ENCODE peak calls at places on chromosome 2, in six cellular contexts. One of them, this sample, is unnamed. For H3K9me3, the result is how much of the 10 kb centered on the place peaks cover.

GRCh38 chr2:220753486-220753885 is 818.6 kb downstream of the EPHA4 start:
- DNase-seq in psoas muscle: no peak
- DNase-seq in GM12878: no peak
- DNase-seq in lung: no peak
- DNase-seq in SJSA1: no peak
- DNase-seq in left ventricle myocardium inferior: no peak
- DNase-seq in this sample: no peak

GRCh38 chr2:202610367-202610766 is 24.4 kb upstream of the FAM117B start:
- DNase-seq in psoas muscle: no peak
- DNase-seq in GM12878: no peak
- DNase-seq in lung: no peak
- DNase-seq in SJSA1: no peak
- DNase-seq in left ventricle myocardium inferior: no peak
- DNase-seq in this sample: no peak

GRCh38 chr2:189364607-189365006 is 76.7 kb upstream of the WDR75 start:
- DNase-seq in psoas muscle: no peak
- DNase-seq in GM12878: no peak
- DNase-seq in lung: no peak
- DNase-seq in SJSA1: no peak
- DNase-seq in left ventricle myocardium inferior: no peak
- DNase-seq in this sample: no peak

GRCh38 chr2:48457227-48457626 is 72.7 kb upstream of the STON1 start:
- DNase-seq in psoas muscle: no peak
- DNase-seq in GM12878: no peak
- DNase-seq in lung: no peak
- DNase-seq in SJSA1: no peak
- DNase-seq in left ventricle myocardium inferior: no peak
- DNase-seq in this sample: no peak

GRCh38 chr2:140586379-140586778 is 1544.4 kb downstream of the LRP1B start:
- DNase-seq in psoas muscle: no peak
- DNase-seq in GM12878: peak
- DNase-seq in lung: no peak
- DNase-seq in SJSA1: peak
- DNase-seq in left ventricle myocardium inferior: no peak
- DNase-seq in this sample: peak

GRCh38 chr2:174117951-174118930 is 130.1 kb downstream of the OLA1 start:
- DNase-seq in psoas muscle: no peak
- DNase-seq in GM12878: no peak
- DNase-seq in lung: no peak
- DNase-seq in SJSA1: peak
- DNase-seq in left ventricle myocardium inferior: no peak
- DNase-seq in this sample: no peak

GRCh38 chr2:26772064-26773001 is 8.2 kb downstream of the SLC35F6 start:
- DNase-seq in psoas muscle: peak
- DNase-seq in GM12878: no peak
- DNase-seq in lung: peak
- DNase-seq in SJSA1: no peak
- DNase-seq in left ventricle myocardium inferior: peak
- DNase-seq in this sample: no peak

GRCh38 chr2:205169453-205169852 is 512.8 kb upstream of the NRP2 start:
- DNase-seq in psoas muscle: no peak
- DNase-seq in GM12878: no peak
- DNase-seq in lung: no peak
- DNase-seq in SJSA1: no peak
- DNase-seq in left ventricle myocardium inferior: no peak
- DNase-seq in this sample: no peak

GRCh38 chr2:73218298-73218697 is 4.3 kb downstream of the SMYD5 start:
- DNase-seq in psoas muscle: peak
- DNase-seq in GM12878: no peak
- DNase-seq in lung: no peak
- DNase-seq in SJSA1: no peak
- DNase-seq in left ventricle myocardium inferior: no peak
- DNase-seq in this sample: no peak

GRCh38 chr2:43127208-43127940 is 99.0 kb downstream of the ZFP36L2 start:
- DNase-seq in psoas muscle: peak
- DNase-seq in GM12878: no peak
- DNase-seq in lung: peak
- DNase-seq in SJSA1: peak
- DNase-seq in left ventricle myocardium inferior: peak
- DNase-seq in this sample: peak

GRCh38 chr2:47521666-47522285 is 118.8 kb downstream of the MSH2 start:
- DNase-seq in psoas muscle: no peak
- DNase-seq in GM12878: no peak
- DNase-seq in lung: no peak
- DNase-seq in SJSA1: no peak
- DNase-seq in left ventricle myocardium inferior: no peak
- DNase-seq in this sample: no peak

GRCh38 chr2:66305714-66306113 is 129.2 kb upstream of the MEIS1 start:
- DNase-seq in psoas muscle: peak
- DNase-seq in GM12878: no peak
- DNase-seq in lung: peak
- DNase-seq in SJSA1: no peak
- DNase-seq in left ventricle myocardium inferior: peak
- DNase-seq in this sample: no peak

GRCh38 chr2:195029804-195030654 is 627.0 kb upstream of the SLC39A10 start:
- DNase-seq in psoas muscle: no peak
- DNase-seq in GM12878: no peak
- DNase-seq in lung: no peak
- DNase-seq in SJSA1: no peak
- DNase-seq in left ventricle myocardium inferior: no peak
- DNase-seq in this sample: no peak

GRCh38 chr2:120851116-120851773 is 115.6 kb downstream of the GLI2 start:
- DNase-seq in psoas muscle: no peak
- DNase-seq in GM12878: no peak
- DNase-seq in lung: no peak
- DNase-seq in SJSA1: no peak
- DNase-seq in left ventricle myocardium inferior: no peak
- DNase-seq in this sample: no peak

GRCh38 chr2:120805011-120805410 is 69.3 kb downstream of the GLI2 start:
- DNase-seq in psoas muscle: no peak
- DNase-seq in GM12878: no peak
- DNase-seq in lung: no peak
- DNase-seq in SJSA1: no peak
- DNase-seq in left ventricle myocardium inferior: no peak
- DNase-seq in this sample: no peak

GRCh38 chr2:5121677-5122076 is 570.5 kb upstream of the SOX11 start:
- DNase-seq in psoas muscle: no peak
- DNase-seq in GM12878: no peak
- DNase-seq in lung: no peak
- DNase-seq in SJSA1: no peak
- DNase-seq in left ventricle myocardium inferior: no peak
- DNase-seq in this sample: peak

GRCh38 chr2:175097297-175097696 is 70.7 kb downstream of the ATF2 start:
- DNase-seq in psoas muscle: no peak
- DNase-seq in GM12878: no peak
- DNase-seq in lung: no peak
- DNase-seq in SJSA1: peak
- DNase-seq in left ventricle myocardium inferior: no peak
- DNase-seq in this sample: no peak

GRCh38 chr2:47033102-47033880 is 117.7 kb upstream of the MCFD2 start:
- DNase-seq in psoas muscle: no peak
- DNase-seq in GM12878: no peak
- DNase-seq in lung: no peak
- DNase-seq in SJSA1: peak
- DNase-seq in left ventricle myocardium inferior: no peak
- DNase-seq in this sample: no peak

GRCh38 chr2:85353876-85354285 is 447 bp downstream of the RETSAT start:
- DNase-seq in psoas muscle: peak
- DNase-seq in GM12878: no peak
- DNase-seq in lung: peak
- DNase-seq in SJSA1: peak
- DNase-seq in left ventricle myocardium inferior: peak
- DNase-seq in this sample: peak

GRCh38 chr2:120346034-120346666 is at the start of gene INHBB:
- DNase-seq in psoas muscle: no peak
- DNase-seq in GM12878: no peak
- DNase-seq in lung: no peak
- DNase-seq in SJSA1: no peak
- DNase-seq in left ventricle myocardium inferior: no peak
- DNase-seq in this sample: no peak

GRCh38 chr2:37672104-37672869 is 845 bp upstream of the CDC42EP3 start:
- DNase-seq in psoas muscle: peak
- DNase-seq in GM12878: no peak
- DNase-seq in lung: peak
- DNase-seq in SJSA1: peak
- DNase-seq in left ventricle myocardium inferior: peak
- DNase-seq in this sample: peak

GRCh38 chr2:231104115-231104713 is 20.6 kb downstream of the HTR2B start:
- DNase-seq in psoas muscle: peak
- DNase-seq in GM12878: peak
- DNase-seq in lung: peak
- DNase-seq in SJSA1: peak
- DNase-seq in left ventricle myocardium inferior: peak
- DNase-seq in this sample: no peak

GRCh38 chr2:170652637-170653417 is 62.3 kb upstream of the SP5 start:
- DNase-seq in psoas muscle: no peak
- DNase-seq in GM12878: no peak
- DNase-seq in lung: no peak
- DNase-seq in SJSA1: no peak
- DNase-seq in left ventricle myocardium inferior: no peak
- DNase-seq in this sample: no peak

GRCh38 chr2:73177645-73178255 is 24.6 kb upstream of the NOTO start:
- DNase-seq in psoas muscle: no peak
- DNase-seq in GM12878: no peak
- DNase-seq in lung: no peak
- DNase-seq in SJSA1: no peak
- DNase-seq in left ventricle myocardium inferior: no peak
- DNase-seq in this sample: no peak

GRCh38 chr2:184554736-184555135 is 43.6 kb upstream of the ZNF804A start:
- DNase-seq in psoas muscle: no peak
- DNase-seq in GM12878: no peak
- DNase-seq in lung: no peak
- DNase-seq in SJSA1: peak
- DNase-seq in left ventricle myocardium inferior: no peak
- DNase-seq in this sample: no peak

GRCh38 chr2:189129971-189130370 is 49.6 kb downstream of the COL5A2 start:
- DNase-seq in psoas muscle: no peak
- DNase-seq in GM12878: no peak
- DNase-seq in lung: no peak
- DNase-seq in SJSA1: peak
- DNase-seq in left ventricle myocardium inferior: no peak
- DNase-seq in this sample: no peak

GRCh38 chr2:173943139-173943538 is 22.0 kb downstream of the SP3 start:
- DNase-seq in psoas muscle: no peak
- DNase-seq in GM12878: no peak
- DNase-seq in lung: no peak
- DNase-seq in SJSA1: no peak
- DNase-seq in left ventricle myocardium inferior: no peak
- DNase-seq in this sample: no peak

GRCh38 chr2:27582129-27582694 is 630 bp upstream of the ZNF512 start:
- DNase-seq in psoas muscle: no peak
- DNase-seq in GM12878: no peak
- DNase-seq in lung: no peak
- DNase-seq in SJSA1: peak
- DNase-seq in left ventricle myocardium inferior: no peak
- DNase-seq in this sample: no peak

GRCh38 chr2:186103276-186103675 is 364.7 kb downstream of the FSIP2 start:
- DNase-seq in psoas muscle: no peak
- DNase-seq in GM12878: no peak
- DNase-seq in lung: no peak
- DNase-seq in SJSA1: no peak
- DNase-seq in left ventricle myocardium inferior: no peak
- DNase-seq in this sample: no peak

GRCh38 chr2:186105016-186105415 is 366.4 kb downstream of the FSIP2 start:
- DNase-seq in psoas muscle: no peak
- DNase-seq in GM12878: no peak
- DNase-seq in lung: no peak
- DNase-seq in SJSA1: no peak
- DNase-seq in left ventricle myocardium inferior: no peak
- DNase-seq in this sample: no peak

GRCh38 chr2:186113284-186113683 is 372.8 kb upstream of the ZC3H15 start:
- DNase-seq in psoas muscle: no peak
- DNase-seq in GM12878: no peak
- DNase-seq in lung: no peak
- DNase-seq in SJSA1: no peak
- DNase-seq in left ventricle myocardium inferior: no peak
- DNase-seq in this sample: no peak

DNA sequence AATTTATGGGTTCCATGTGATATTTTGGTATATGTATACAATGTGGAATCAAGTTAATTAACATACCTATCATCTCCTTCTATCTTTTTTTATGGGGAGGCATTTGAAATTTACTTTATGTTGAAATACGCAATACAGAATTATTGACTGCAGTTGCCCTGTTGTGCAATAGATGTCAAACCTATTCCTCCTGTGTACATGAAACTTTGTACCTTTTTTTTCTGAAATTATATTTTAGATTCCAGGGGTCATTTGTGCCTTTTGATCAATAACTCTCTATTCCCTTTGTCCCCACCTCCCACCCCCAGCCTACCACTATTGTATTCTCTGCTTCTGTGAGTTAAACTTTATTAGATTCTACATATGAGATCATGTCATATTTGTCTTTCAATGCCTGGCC is 369.9 kb downstream of the FSIP2 start:
- DNase-seq in psoas muscle: no peak
- DNase-seq in GM12878: no peak
- DNase-seq in lung: no peak
- DNase-seq in SJSA1: no peak
- DNase-seq in left ventricle myocardium inferior: no peak
- DNase-seq in this sample: no peak
- H3K9me3 ChIP-seq in psoas muscle: under half
- H3K9me3 ChIP-seq in GM12878: under half
- H3K9me3 ChIP-seq in lung: under half
- H3K9me3 ChIP-seq in SJSA1: under half
- H3K9me3 ChIP-seq in left ventricle myocardium inferior: under half
- H3K9me3 ChIP-seq in this sample: under half

GRCh38 chr2:20884829-20885228 is 61.9 kb upstream of the LDAH start:
- DNase-seq in psoas muscle: no peak
- DNase-seq in GM12878: no peak
- DNase-seq in lung: no peak
- DNase-seq in SJSA1: no peak
- DNase-seq in left ventricle myocardium inferior: no peak
- DNase-seq in this sample: no peak
- H3K9me3 ChIP-seq in psoas muscle: under half
- H3K9me3 ChIP-seq in GM12878: under half
- H3K9me3 ChIP-seq in lung: under half
- H3K9me3 ChIP-seq in SJSA1: under half
- H3K9me3 ChIP-seq in left ventricle myocardium inferior: under half
- H3K9me3 ChIP-seq in this sample: under half

GRCh38 chr2:2183717-2184116 is 147.4 kb downstream of the MYT1L start:
- DNase-seq in psoas muscle: no peak
- DNase-seq in GM12878: no peak
- DNase-seq in lung: no peak
- DNase-seq in SJSA1: no peak
- DNase-seq in left ventricle myocardium inferior: no peak
- DNase-seq in this sample: no peak
- H3K9me3 ChIP-seq in psoas muscle: under half
- H3K9me3 ChIP-seq in GM12878: under half
- H3K9me3 ChIP-seq in lung: under half
- H3K9me3 ChIP-seq in SJSA1: under half
- H3K9me3 ChIP-seq in left ventricle myocardium inferior: under half
- H3K9me3 ChIP-seq in this sample: under half

DNA sequence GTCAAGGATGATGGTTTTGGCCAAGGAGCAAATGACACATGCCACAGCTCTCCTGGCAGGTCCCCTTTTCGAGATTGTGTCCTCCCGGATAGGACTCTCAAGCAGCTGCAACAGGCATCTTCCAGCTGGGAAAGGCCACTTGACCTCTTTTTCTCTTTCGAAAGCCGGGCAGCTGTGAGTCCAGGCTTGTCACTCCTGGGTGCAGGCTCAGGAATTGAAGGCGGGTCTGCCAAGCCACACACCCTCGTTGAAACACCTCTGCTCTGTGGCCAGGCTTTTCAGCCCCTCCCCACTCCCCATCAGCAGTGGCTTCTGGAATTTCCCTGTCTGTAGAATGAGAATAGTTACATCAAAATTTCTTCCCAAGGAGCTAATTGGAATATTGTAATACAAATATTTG is 98.1 kb downstream of the CCDC138 start:
- DNase-seq in psoas muscle: no peak
- DNase-seq in GM12878: no peak
- DNase-seq in lung: no peak
- DNase-seq in SJSA1: no peak
- DNase-seq in left ventricle myocardium inferior: no peak
- DNase-seq in this sample: no peak
- H3K9me3 ChIP-seq in psoas muscle: under half
- H3K9me3 ChIP-seq in GM12878: under half
- H3K9me3 ChIP-seq in lung: under half
- H3K9me3 ChIP-seq in SJSA1: under half
- H3K9me3 ChIP-seq in left ventricle myocardium inferior: half or more
- H3K9me3 ChIP-seq in this sample: under half

This sample was measured in Caco-2.